ENCODE peak calls at places on chromosomes 13 and 19, in eight cellular contexts. One of them, this sample, is unnamed.

GRCh38 chr13:113091211-113091771 is 14.3 kb upstream of the F7 start:
- DNase-seq in Panc1: no peak
- DNase-seq in left ventricle myocardium inferior: peak
- DNase-seq in ascending aorta: no peak
- DNase-seq in AG04450: no peak
- DNase-seq in cardiac fibroblast: no peak
- DNase-seq in NB4: no peak
- DNase-seq in foreskin fibroblast: no peak
- DNase-seq in this sample: no peak

GRCh38 chr19:8332976-8333770 is 9.9 kb downstream of the KANK3 start:
- DNase-seq in Panc1: no peak
- DNase-seq in AG04450: no peak
- DNase-seq in ascending aorta: no peak
- DNase-seq in cardiac fibroblast: no peak
- DNase-seq in foreskin fibroblast: no peak
- DNase-seq in left ventricle myocardium inferior: peak
- DNase-seq in NB4: no peak
- DNase-seq in this sample: no peak

GRCh38 chr13:75486654-75487053 is 4.7 kb upstream of the TBC1D4 start:
- DNase-seq in ascending aorta: no peak
- DNase-seq in left ventricle myocardium inferior: no peak
- DNase-seq in foreskin fibroblast: no peak
- DNase-seq in Panc1: no peak
- DNase-seq in cardiac fibroblast: no peak
- DNase-seq in AG04450: no peak
- DNase-seq in NB4: peak
- DNase-seq in this sample: no peak

GRCh38 chr13:70541451-70541850 is 433.2 kb upstream of the KLHL1 start:
- DNase-seq in foreskin fibroblast: no peak
- DNase-seq in cardiac fibroblast: no peak
- DNase-seq in ascending aorta: no peak
- DNase-seq in left ventricle myocardium inferior: no peak
- DNase-seq in AG04450: no peak
- DNase-seq in NB4: no peak
- DNase-seq in Panc1: no peak
- DNase-seq in this sample: no peak

GRCh38 chr19:42066075-42066754 is 3.8 kb downstream of the GRIK5 start:
- DNase-seq in left ventricle myocardium inferior: no peak
- DNase-seq in ascending aorta: no peak
- DNase-seq in foreskin fibroblast: peak
- DNase-seq in cardiac fibroblast: peak
- DNase-seq in NB4: no peak
- DNase-seq in Panc1: no peak
- DNase-seq in AG04450: no peak
- DNase-seq in this sample: no peak

GRCh38 chr19:41699231-41699967 is 9.0 kb upstream of the CEACAM5 start:
- DNase-seq in Panc1: no peak
- DNase-seq in cardiac fibroblast: no peak
- DNase-seq in AG04450: no peak
- DNase-seq in left ventricle myocardium inferior: no peak
- DNase-seq in NB4: no peak
- DNase-seq in ascending aorta: no peak
- DNase-seq in foreskin fibroblast: no peak
- DNase-seq in this sample: no peak

GRCh38 chr13:94813920-94814500 is 101.7 kb upstream of the SOX21 start:
- DNase-seq in AG04450: no peak
- DNase-seq in NB4: no peak
- DNase-seq in Panc1: no peak
- DNase-seq in cardiac fibroblast: no peak
- DNase-seq in ascending aorta: no peak
- DNase-seq in foreskin fibroblast: no peak
- DNase-seq in left ventricle myocardium inferior: no peak
- DNase-seq in this sample: no peak

GRCh38 chr13:99425485-99426341 is 75.6 kb upstream of the TM9SF2 start:
- DNase-seq in NB4: peak
- DNase-seq in cardiac fibroblast: no peak
- DNase-seq in ascending aorta: no peak
- DNase-seq in foreskin fibroblast: no peak
- DNase-seq in Panc1: no peak
- DNase-seq in AG04450: no peak
- DNase-seq in left ventricle myocardium inferior: peak
- DNase-seq in this sample: no peak

GRCh38 chr13:114130131-114130707 is 2.2 kb downstream of the RASA3 start:
- DNase-seq in AG04450: no peak
- DNase-seq in left ventricle myocardium inferior: no peak
- DNase-seq in ascending aorta: no peak
- DNase-seq in cardiac fibroblast: peak
- DNase-seq in Panc1: no peak
- DNase-seq in foreskin fibroblast: no peak
- DNase-seq in NB4: no peak
- DNase-seq in this sample: no peak

GRCh38 chr13:21529102-21529893 is 70.2 kb upstream of the ZDHHC20 start:
- DNase-seq in foreskin fibroblast: no peak
- DNase-seq in left ventricle myocardium inferior: no peak
- DNase-seq in cardiac fibroblast: no peak
- DNase-seq in Panc1: no peak
- DNase-seq in NB4: no peak
- DNase-seq in ascending aorta: no peak
- DNase-seq in AG04450: no peak
- DNase-seq in this sample: no peak

GRCh38 chr19:35719402-35720162 is 1.8 kb downstream of the KMT2B start:
- DNase-seq in left ventricle myocardium inferior: no peak
- DNase-seq in foreskin fibroblast: no peak
- DNase-seq in AG04450: no peak
- DNase-seq in ascending aorta: no peak
- DNase-seq in NB4: no peak
- DNase-seq in cardiac fibroblast: no peak
- DNase-seq in Panc1: no peak
- DNase-seq in this sample: no peak

GRCh38 chr13:31835932-31836331 is 96.6 kb downstream of the RXFP2 start:
- DNase-seq in Panc1: no peak
- DNase-seq in NB4: no peak
- DNase-seq in AG04450: peak
- DNase-seq in cardiac fibroblast: peak
- DNase-seq in ascending aorta: no peak
- DNase-seq in left ventricle myocardium inferior: no peak
- DNase-seq in foreskin fibroblast: peak
- DNase-seq in this sample: no peak

GRCh38 chr13:42760949-42761348 is 20.4 kb upstream of the FAM216B start:
- DNase-seq in left ventricle myocardium inferior: no peak
- DNase-seq in foreskin fibroblast: no peak
- DNase-seq in AG04450: no peak
- DNase-seq in Panc1: no peak
- DNase-seq in cardiac fibroblast: peak
- DNase-seq in ascending aorta: no peak
- DNase-seq in NB4: no peak
- DNase-seq in this sample: no peak

GRCh38 chr19:2782357-2782935 is 627 bp downstream of the SGTA start:
- DNase-seq in Panc1: no peak
- DNase-seq in left ventricle myocardium inferior: no peak
- DNase-seq in cardiac fibroblast: peak
- DNase-seq in NB4: peak
- DNase-seq in AG04450: no peak
- DNase-seq in foreskin fibroblast: no peak
- DNase-seq in ascending aorta: no peak
- DNase-seq in this sample: no peak

GRCh38 chr13:97366172-97366688 is 67.7 kb upstream of the RAP2A start:
- DNase-seq in ascending aorta: no peak
- DNase-seq in Panc1: no peak
- DNase-seq in foreskin fibroblast: no peak
- DNase-seq in cardiac fibroblast: no peak
- DNase-seq in left ventricle myocardium inferior: no peak
- DNase-seq in AG04450: no peak
- DNase-seq in NB4: peak
- DNase-seq in this sample: no peak

GRCh38 chr13:97367427-97367826 is 66.5 kb upstream of the RAP2A start:
- DNase-seq in ascending aorta: no peak
- DNase-seq in left ventricle myocardium inferior: no peak
- DNase-seq in foreskin fibroblast: peak
- DNase-seq in Panc1: no peak
- DNase-seq in AG04450: peak
- DNase-seq in NB4: peak
- DNase-seq in cardiac fibroblast: peak
- DNase-seq in this sample: peak

GRCh38 chr13:97369269-97369893 is 64.6 kb upstream of the RAP2A start:
- DNase-seq in ascending aorta: no peak
- DNase-seq in AG04450: no peak
- DNase-seq in Panc1: no peak
- DNase-seq in NB4: no peak
- DNase-seq in cardiac fibroblast: peak
- DNase-seq in foreskin fibroblast: no peak
- DNase-seq in left ventricle myocardium inferior: no peak
- DNase-seq in this sample: no peak

GRCh38 chr13:97364827-97365226 is 69.1 kb upstream of the RAP2A start:
- DNase-seq in left ventricle myocardium inferior: no peak
- DNase-seq in Panc1: no peak
- DNase-seq in cardiac fibroblast: no peak
- DNase-seq in foreskin fibroblast: no peak
- DNase-seq in AG04450: no peak
- DNase-seq in NB4: no peak
- DNase-seq in ascending aorta: no peak
- DNase-seq in this sample: no peak

DNA sequence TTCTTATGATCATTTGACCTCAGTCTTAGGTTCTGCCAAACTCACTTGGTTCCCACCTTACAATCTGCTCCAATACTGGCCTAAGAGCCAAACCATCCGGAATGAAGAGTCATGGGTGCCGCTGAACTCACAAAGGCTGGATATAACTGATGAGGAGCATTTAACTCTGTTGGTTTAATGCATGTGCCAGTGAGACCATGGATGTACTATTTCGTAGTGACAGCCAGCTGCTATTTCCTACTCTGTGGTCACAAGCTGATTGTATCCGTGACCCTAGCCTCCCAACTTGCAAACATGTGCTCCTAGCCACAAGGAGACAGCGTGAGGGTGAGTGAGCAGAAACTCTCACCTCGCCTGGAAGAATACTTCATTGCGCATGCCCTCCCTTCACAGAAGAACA is 67.0 kb upstream of the RAP2A start:
- DNase-seq in NB4: peak
- DNase-seq in Panc1: no peak
- DNase-seq in foreskin fibroblast: peak
- DNase-seq in cardiac fibroblast: peak
- DNase-seq in left ventricle myocardium inferior: no peak
- DNase-seq in AG04450: no peak
- DNase-seq in ascending aorta: no peak
- DNase-seq in this sample: no peak
- H3K4me3 ChIP-seq in NB4: peak
- H3K4me3 ChIP-seq in Panc1: no peak
- H3K4me3 ChIP-seq in foreskin fibroblast: no peak
- H3K4me3 ChIP-seq in cardiac fibroblast: no peak
- H3K4me3 ChIP-seq in left ventricle myocardium inferior: no peak
- H3K4me3 ChIP-seq in AG04450: no peak
- H3K4me3 ChIP-seq in ascending aorta: no peak
- H3K4me3 ChIP-seq in this sample: no peak

GRCh38 chr19:3879656-3880055 is 829 bp upstream of the ATCAY start:
- DNase-seq in Panc1: no peak
- DNase-seq in cardiac fibroblast: no peak
- DNase-seq in ascending aorta: no peak
- DNase-seq in AG04450: no peak
- DNase-seq in left ventricle myocardium inferior: no peak
- DNase-seq in foreskin fibroblast: no peak
- DNase-seq in NB4: no peak
- DNase-seq in this sample: no peak

GRCh38 chr19:3881272-3882040 is 971 bp downstream of the ATCAY start:
- DNase-seq in NB4: peak
- DNase-seq in ascending aorta: no peak
- DNase-seq in foreskin fibroblast: no peak
- DNase-seq in left ventricle myocardium inferior: no peak
- DNase-seq in AG04450: no peak
- DNase-seq in Panc1: no peak
- DNase-seq in cardiac fibroblast: no peak
- DNase-seq in this sample: no peak

GRCh38 chr19:3880471-3881271 is at the start of gene ATCAY:
- DNase-seq in foreskin fibroblast: no peak
- DNase-seq in Panc1: no peak
- DNase-seq in left ventricle myocardium inferior: no peak
- DNase-seq in NB4: no peak
- DNase-seq in cardiac fibroblast: no peak
- DNase-seq in AG04450: no peak
- DNase-seq in ascending aorta: no peak
- DNase-seq in this sample: no peak

GRCh38 chr19:3882041-3882384 is 1.5 kb downstream of the ATCAY start:
- DNase-seq in AG04450: no peak
- DNase-seq in foreskin fibroblast: no peak
- DNase-seq in left ventricle myocardium inferior: no peak
- DNase-seq in ascending aorta: no peak
- DNase-seq in cardiac fibroblast: no peak
- DNase-seq in Panc1: no peak
- DNase-seq in NB4: no peak
- DNase-seq in this sample: no peak
- H3K4me3 ChIP-seq in AG04450: no peak
- H3K4me3 ChIP-seq in foreskin fibroblast: no peak
- H3K4me3 ChIP-seq in left ventricle myocardium inferior: no peak
- H3K4me3 ChIP-seq in ascending aorta: no peak
- H3K4me3 ChIP-seq in cardiac fibroblast: no peak
- H3K4me3 ChIP-seq in Panc1: no peak
- H3K4me3 ChIP-seq in NB4: no peak
- H3K4me3 ChIP-seq in this sample: no peak

GRCh38 chr19:4228765-4229178 is 551 bp upstream of the EBI3 start:
- DNase-seq in AG04450: no peak
- DNase-seq in NB4: no peak
- DNase-seq in cardiac fibroblast: no peak
- DNase-seq in foreskin fibroblast: no peak
- DNase-seq in left ventricle myocardium inferior: no peak
- DNase-seq in ascending aorta: no peak
- DNase-seq in Panc1: no peak
- DNase-seq in this sample: no peak
- H3K4me3 ChIP-seq in AG04450: no peak
- H3K4me3 ChIP-seq in NB4: no peak
- H3K4me3 ChIP-seq in cardiac fibroblast: no peak
- H3K4me3 ChIP-seq in foreskin fibroblast: no peak
- H3K4me3 ChIP-seq in left ventricle myocardium inferior: no peak
- H3K4me3 ChIP-seq in ascending aorta: no peak
- H3K4me3 ChIP-seq in Panc1: peak
- H3K4me3 ChIP-seq in this sample: no peak

DNA sequence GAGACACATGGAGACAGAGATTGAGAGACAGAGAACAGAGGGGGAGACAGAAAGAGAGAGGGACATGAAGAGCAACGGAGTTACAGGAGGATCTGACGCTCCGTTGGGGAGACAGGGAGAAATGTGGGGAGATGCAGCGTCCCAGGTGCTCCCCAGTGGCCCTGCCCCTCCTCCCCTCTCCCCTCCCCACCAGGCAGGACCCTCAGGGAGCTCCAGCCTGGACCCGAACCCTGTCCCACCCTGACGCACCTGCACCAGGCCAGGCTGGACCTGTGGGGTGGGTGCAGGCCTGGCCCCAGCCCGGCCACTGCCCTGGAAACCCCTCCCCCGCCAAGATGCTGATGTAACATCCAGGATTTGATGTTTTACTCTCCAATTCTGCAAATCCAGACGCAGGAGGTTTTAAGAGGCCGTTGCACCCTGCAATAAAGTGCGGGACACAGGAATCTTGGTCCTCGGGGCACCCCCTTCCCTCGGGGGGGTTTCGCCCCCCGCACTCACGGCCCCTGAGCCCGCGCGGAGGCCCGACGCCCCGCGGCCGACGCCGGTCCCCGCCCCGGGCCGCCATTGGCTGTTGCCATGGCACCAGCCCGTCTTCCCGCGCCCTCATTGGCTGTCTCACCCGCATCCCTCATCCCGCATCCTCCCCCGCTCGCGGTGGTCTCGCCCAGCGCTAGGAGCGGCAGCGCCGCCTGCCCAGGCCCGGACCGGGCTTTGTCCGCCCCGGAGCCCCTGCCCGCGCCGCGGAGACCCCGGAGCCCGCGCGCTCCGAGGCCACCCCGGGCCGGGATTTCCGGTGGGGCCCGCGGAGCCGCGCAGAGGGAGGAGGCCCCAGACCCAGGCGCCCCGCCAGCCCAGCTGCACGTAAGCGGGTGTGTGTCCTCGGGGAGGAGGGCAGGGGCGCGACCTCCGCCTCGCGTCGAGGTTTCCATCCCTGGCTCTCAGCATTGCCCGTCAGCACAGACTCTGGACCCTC is at the start of gene APC2:
- DNase-seq in ascending aorta: no peak
- DNase-seq in NB4: no peak
- DNase-seq in AG04450: no peak
- DNase-seq in cardiac fibroblast: no peak
- DNase-seq in Panc1: no peak
- DNase-seq in foreskin fibroblast: no peak
- DNase-seq in left ventricle myocardium inferior: no peak
- DNase-seq in this sample: no peak
- H3K4me3 ChIP-seq in ascending aorta: no peak
- H3K4me3 ChIP-seq in NB4: no peak
- H3K4me3 ChIP-seq in AG04450: peak
- H3K4me3 ChIP-seq in cardiac fibroblast: no peak
- H3K4me3 ChIP-seq in Panc1: no peak
- H3K4me3 ChIP-seq in foreskin fibroblast: no peak
- H3K4me3 ChIP-seq in left ventricle myocardium inferior: no peak
- H3K4me3 ChIP-seq in this sample: peak